ENCODE peak calls at places on chromosomes 1 and 21, in four cellular contexts. M is psoas muscle, O is tibial artery, W is fibroblast of lung. T is an unnamed sample.

GRCh38 chr1:8816306-8816705 is 1.1 kb downstream of the RERE start:
- DNase-seq in W (no peak), O (no peak), M (no peak), T (no peak)

GRCh38 chr1:154541231-154541630 is 17.2 kb downstream of the UBE2Q1 start:
- DNase-seq in W (no peak), M (no peak), O (no peak), T (no peak)

GRCh38 chr1:8096105-8097011 is 70.2 kb upstream of the ERRFI1 start:
- DNase-seq in M (no peak), O (no peak), W (peak; percentile 86), T (no peak)

GRCh38 chr1:63843010-63843409 is 69.2 kb downstream of the ROR1 start:
- DNase-seq in W (no peak), M (no peak), O (no peak), T (no peak)

GRCh38 chr1:91546876-91547275 is 46.2 kb downstream of the CDC7 start:
- DNase-seq in M (no peak), W (no peak), O (no peak), T (no peak)

GRCh38 chr1:79497193-79497773 is 490.8 kb upstream of the ADGRL4 start:
- DNase-seq in W (peak; percentile 69), M (no peak), O (no peak), T (no peak)

GRCh38 chr1:226351709-226352108 is 42.7 kb upstream of the LIN9 start:
- DNase-seq in O (no peak), W (no peak), M (no peak), T (no peak)

GRCh38 chr21:36164427-36164784 is 7.8 kb downstream of the DOP1B start:
- DNase-seq in M (no peak), W (no peak), O (no peak), T (no peak)

GRCh38 chr1:161220002-161220401 is 3.4 kb downstream of the APOA2 start:
- DNase-seq in M (no peak), O (no peak), W (no peak), T (no peak)

GRCh38 chr1:175572932-175573871 is 170.2 kb downstream of the TNR start:
- DNase-seq in O (no peak), M (no peak), W (no peak), T (peak; percentile 65)

GRCh38 chr1:183315987-183316758 is 102.0 kb downstream of the NMNAT2 start:
- DNase-seq in O (no peak), M (no peak), W (no peak), T (no peak)

GRCh38 chr1:183319051-183319450 is 99.1 kb downstream of the NMNAT2 start:
- DNase-seq in M (no peak), W (no peak), O (no peak), T (no peak)

GRCh38 chr1:183323849-183324683 is 94.1 kb downstream of the NMNAT2 start:
- DNase-seq in O (no peak), M (no peak), W (no peak), T (no peak)

GRCh38 chr1:183318433-183318832 is 99.7 kb downstream of the NMNAT2 start:
- DNase-seq in O (peak; percentile 91), W (peak; percentile 92), M (peak; percentile 81), T (no peak)
- TF ChIP-seq CTCF in O (peak; percentile 82), W (peak; percentile 88), M (peak; percentile 56), T (peak; percentile 77)

GRCh38 chr1:3016641-3017439 is 4.4 kb upstream of the ACTRT2 start:
- DNase-seq in M (peak; percentile 36), O (peak; percentile 47), W (no peak), T (peak; percentile 45)

GRCh38 chr1:3014041-3014440 is 7.2 kb upstream of the ACTRT2 start:
- DNase-seq in W (no peak), O (peak; percentile 31), M (no peak), T (peak; percentile 33)

GRCh38 chr1:3014443-3015268 is 6.6 kb upstream of the ACTRT2 start:
- DNase-seq in O (peak; percentile 61), W (no peak), M (no peak), T (peak; percentile 38)

GRCh38 chr1:3015269-3015635 is 6.0 kb upstream of the ACTRT2 start:
- DNase-seq in O (peak; percentile 39), W (no peak), M (peak; percentile 39), T (peak; percentile 41)

GRCh38 chr1:3015744-3016143 is 5.5 kb upstream of the ACTRT2 start:
- DNase-seq in W (no peak), O (peak; percentile 42), M (no peak), T (peak; percentile 34)
- H3K4me1 ChIP-seq in W (no peaks in the 10 kb centered on the region), O (peaks cover 15% of the 10 kb centered on the region), M (no peaks in the 10 kb centered on the region), T (no peaks in the 10 kb centered on the region)

DNA sequence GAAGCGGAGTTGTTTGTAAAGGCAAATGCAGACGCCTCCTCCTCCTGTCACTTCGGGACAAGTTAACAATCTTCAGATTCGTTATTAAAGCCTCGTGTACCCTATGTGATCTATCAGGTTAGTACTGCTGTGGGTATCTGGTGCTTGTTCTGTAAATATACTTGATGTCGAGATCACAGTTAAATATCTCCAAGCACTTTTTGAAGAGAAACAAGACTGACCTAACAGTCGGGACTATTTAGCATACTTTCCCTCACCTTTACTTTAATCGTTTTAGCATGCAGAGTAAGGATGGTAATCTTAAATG is 710 bp downstream of the KLHL20 start:
- DNase-seq in W (no peak), O (no peak), M (no peak), T (no peak)
- H3K27ac ChIP-seq in W (peak overlapping the region; percentile 74), O (peak overlapping the region; percentile 95), M (peak overlapping the region; percentile 93), T (peak overlapping the region; percentile 72)

GRCh38 chr1:29256395-29256794 is 20.1 kb downstream of the PTPRU start:
- DNase-seq in M (no peak), W (no peak), O (peak; percentile 33), T (no peak)
- TF ChIP-seq CTCF in M (no peak), W (no peak), O (no peak), T (no peak)

GRCh38 chr1:201461193-201461657 is 7.8 kb downstream of the PHLDA3 start:
- DNase-seq in O (peak; percentile 87), M (peak; percentile 75), W (peak; percentile 95), T (peak; percentile 86)
- H3K4me1 ChIP-seq in O (peaks cover 65% of the 10 kb centered on the region), M (peaks cover 80% of the 10 kb centered on the region), W (peaks cover 40% of the 10 kb centered on the region), T (peaks cover 47% of the 10 kb centered on the region)

GRCh38 chr1:230270940-230271325 is 155.2 kb downstream of the PGBD5 start:
- DNase-seq in O (peak; percentile 54), W (no peak), M (no peak), T (no peak)
- H3K27ac ChIP-seq in O (peak overlapping the region; percentile 61), W (no peak overlapping the region), M (no peak overlapping the region), T (no peak overlapping the region)

GRCh38 chr1:61241864-61242472 is 159.6 kb downstream of the NFIA start:
- DNase-seq in M (no peak), O (no peak), W (no peak), T (no peak)
- TF ChIP-seq CTCF in M (no peak), O (no peak), W (no peak), T (no peak)

DNA sequence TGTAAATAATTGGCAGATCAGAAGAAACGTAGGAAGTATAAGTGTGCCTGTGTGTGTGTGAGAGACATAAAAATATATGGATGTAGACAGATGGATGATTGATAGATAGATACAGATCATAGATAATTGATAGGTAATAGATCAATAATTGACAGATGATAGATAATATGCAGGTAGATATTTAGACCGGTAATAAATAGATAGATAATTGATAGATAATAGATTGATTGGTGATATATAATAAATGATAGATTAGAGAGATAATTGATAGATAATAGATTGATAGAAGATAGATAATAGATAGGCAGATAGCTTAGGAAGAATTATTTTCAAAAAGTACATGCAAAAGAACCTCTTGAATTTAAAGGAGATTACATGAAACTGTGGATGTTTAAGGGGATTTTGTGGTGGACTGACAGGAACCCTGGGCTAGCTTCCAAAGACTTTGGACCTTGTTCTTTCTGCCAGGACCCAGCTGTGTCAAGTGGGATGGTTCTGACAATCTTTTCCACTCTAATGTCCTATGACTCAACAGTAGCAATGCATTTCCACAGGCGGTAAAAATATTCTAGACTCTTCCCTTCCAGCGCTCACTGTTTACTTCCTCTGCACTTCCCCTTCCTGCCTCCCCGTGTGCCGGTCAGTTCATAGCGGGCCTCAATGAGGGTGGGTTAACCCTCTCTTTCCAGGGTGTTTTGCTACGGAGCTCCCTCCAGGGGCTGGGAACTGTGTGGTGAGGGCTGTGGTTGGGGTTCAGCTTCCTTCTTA is 39.4 kb downstream of the KCNJ15 start:
- DNase-seq in O (no peak), M (no peak), W (peak; percentile 45), T (no peak)
- H3K4me1 ChIP-seq in O (peaks cover 17% of the 10 kb centered on the region), M (no peaks in the 10 kb centered on the region), W (peaks cover 23% of the 10 kb centered on the region), T (peaks cover 49% of the 10 kb centered on the region)

GRCh38 chr1:247895976-247896375 is 589 bp downstream of the OR2W3 start:
- DNase-seq in M (no peak), W (no peak), O (no peak), T (no peak)
- H3K27ac ChIP-seq in M (no peak overlapping the region), W (no peak overlapping the region), O (no peak overlapping the region), T (no peak overlapping the region)

DNA sequence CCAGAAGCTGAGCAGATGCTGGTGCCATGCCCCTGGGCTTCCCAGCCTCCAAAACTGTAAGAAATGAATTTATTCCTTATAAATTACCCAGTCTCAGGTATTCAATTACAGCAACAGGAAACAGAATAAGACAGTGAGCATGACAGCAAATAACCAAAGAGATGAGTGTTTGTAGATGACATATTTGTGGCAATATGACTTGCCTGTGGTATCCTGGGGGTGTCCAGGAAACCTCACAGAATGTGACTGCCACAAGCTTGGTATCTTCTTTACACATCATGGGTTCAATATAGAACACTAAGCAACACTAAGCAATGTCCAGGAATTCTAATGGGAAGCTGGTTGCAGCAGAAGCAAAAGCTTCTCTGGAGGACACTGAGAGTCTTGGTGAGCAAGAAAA is 236.4 kb upstream of the BEND5 start:
- DNase-seq in M (no peak), W (no peak), O (no peak), T (no peak)
- TF ChIP-seq CTCF in M (no peak), W (no peak), O (no peak), T (no peak)

T was measured in RWPE2.